ENCODE peak calls at places on chromosome 19, in eight cellular contexts. One of them, this sample, is unnamed.

GRCh38 chr19:47518139-47518538 is 3.3 kb upstream of the NAPA start:
- DNase-seq in nucleus accumbens: no peak
- DNase-seq in CD8-positive, alpha-beta memory T cell: peak
- DNase-seq in fibroblast of villous mesenchyme: no peak
- DNase-seq in progenitor cell of endocrine pancreas: no peak
- DNase-seq in sciatic nerve: no peak
- DNase-seq in left ventricle myocardium inferior: no peak
- DNase-seq in hypothalamus: no peak
- DNase-seq in this sample: peak

GRCh38 chr19:8161135-8161646 is 11.8 kb upstream of the FBN3 start:
- DNase-seq in nucleus accumbens: no peak
- DNase-seq in CD8-positive, alpha-beta memory T cell: no peak
- DNase-seq in fibroblast of villous mesenchyme: no peak
- DNase-seq in progenitor cell of endocrine pancreas: no peak
- DNase-seq in sciatic nerve: no peak
- DNase-seq in left ventricle myocardium inferior: no peak
- DNase-seq in hypothalamus: no peak
- DNase-seq in this sample: no peak

GRCh38 chr19:17346109-17346671 is 8.8 kb downstream of the GTPBP3 start:
- DNase-seq in nucleus accumbens: peak
- DNase-seq in CD8-positive, alpha-beta memory T cell: peak
- DNase-seq in fibroblast of villous mesenchyme: peak
- DNase-seq in progenitor cell of endocrine pancreas: peak
- DNase-seq in sciatic nerve: peak
- DNase-seq in left ventricle myocardium inferior: peak
- DNase-seq in hypothalamus: peak
- DNase-seq in this sample: peak

GRCh38 chr19:3668331-3669133 is 31.7 kb downstream of the PIP5K1C start:
- DNase-seq in nucleus accumbens: no peak
- DNase-seq in CD8-positive, alpha-beta memory T cell: no peak
- DNase-seq in fibroblast of villous mesenchyme: peak
- DNase-seq in progenitor cell of endocrine pancreas: no peak
- DNase-seq in sciatic nerve: no peak
- DNase-seq in left ventricle myocardium inferior: no peak
- DNase-seq in hypothalamus: no peak
- DNase-seq in this sample: no peak

GRCh38 chr19:52170863-52171320 is 529 bp downstream of the ZNF836 start:
- DNase-seq in nucleus accumbens: no peak
- DNase-seq in CD8-positive, alpha-beta memory T cell: no peak
- DNase-seq in fibroblast of villous mesenchyme: no peak
- DNase-seq in progenitor cell of endocrine pancreas: peak
- DNase-seq in sciatic nerve: peak
- DNase-seq in left ventricle myocardium inferior: peak
- DNase-seq in hypothalamus: no peak
- DNase-seq in this sample: no peak

GRCh38 chr19:340620-341385 is 3.8 kb downstream of the MIER2 start:
- DNase-seq in nucleus accumbens: no peak
- DNase-seq in CD8-positive, alpha-beta memory T cell: no peak
- DNase-seq in fibroblast of villous mesenchyme: no peak
- DNase-seq in progenitor cell of endocrine pancreas: no peak
- DNase-seq in sciatic nerve: peak
- DNase-seq in left ventricle myocardium inferior: no peak
- DNase-seq in hypothalamus: no peak
- DNase-seq in this sample: no peak

GRCh38 chr19:39167461-39168257 is 29.1 kb upstream of the NCCRP1 start:
- DNase-seq in nucleus accumbens: no peak
- DNase-seq in CD8-positive, alpha-beta memory T cell: no peak
- DNase-seq in fibroblast of villous mesenchyme: no peak
- DNase-seq in progenitor cell of endocrine pancreas: peak
- DNase-seq in sciatic nerve: no peak
- DNase-seq in left ventricle myocardium inferior: no peak
- DNase-seq in hypothalamus: no peak
- DNase-seq in this sample: no peak

GRCh38 chr19:23440207-23440606 is 44.9 kb upstream of the ZNF91 start:
- DNase-seq in nucleus accumbens: no peak
- DNase-seq in CD8-positive, alpha-beta memory T cell: no peak
- DNase-seq in fibroblast of villous mesenchyme: no peak
- DNase-seq in progenitor cell of endocrine pancreas: no peak
- DNase-seq in sciatic nerve: no peak
- DNase-seq in left ventricle myocardium inferior: no peak
- DNase-seq in hypothalamus: no peak
- DNase-seq in this sample: no peak

GRCh38 chr19:33290956-33291622 is 11.2 kb downstream of the CEBPA start:
- DNase-seq in nucleus accumbens: no peak
- DNase-seq in CD8-positive, alpha-beta memory T cell: no peak
- DNase-seq in fibroblast of villous mesenchyme: no peak
- DNase-seq in progenitor cell of endocrine pancreas: no peak
- DNase-seq in sciatic nerve: no peak
- DNase-seq in left ventricle myocardium inferior: no peak
- DNase-seq in hypothalamus: no peak
- DNase-seq in this sample: no peak

GRCh38 chr19:48989701-48990291 is 3.3 kb downstream of the GYS1 start:
- DNase-seq in nucleus accumbens: no peak
- DNase-seq in CD8-positive, alpha-beta memory T cell: no peak
- DNase-seq in fibroblast of villous mesenchyme: no peak
- DNase-seq in progenitor cell of endocrine pancreas: no peak
- DNase-seq in sciatic nerve: no peak
- DNase-seq in left ventricle myocardium inferior: peak
- DNase-seq in hypothalamus: no peak
- DNase-seq in this sample: no peak

GRCh38 chr19:1082165-1082927 is 12.8 kb downstream of the POLR2E start:
- DNase-seq in nucleus accumbens: no peak
- DNase-seq in CD8-positive, alpha-beta memory T cell: peak
- DNase-seq in fibroblast of villous mesenchyme: peak
- DNase-seq in progenitor cell of endocrine pancreas: peak
- DNase-seq in sciatic nerve: no peak
- DNase-seq in left ventricle myocardium inferior: no peak
- DNase-seq in hypothalamus: no peak
- DNase-seq in this sample: peak

GRCh38 chr19:46951236-46951986 is 68.2 kb upstream of the NPAS1 start:
- DNase-seq in nucleus accumbens: no peak
- DNase-seq in CD8-positive, alpha-beta memory T cell: no peak
- DNase-seq in fibroblast of villous mesenchyme: no peak
- DNase-seq in progenitor cell of endocrine pancreas: no peak
- DNase-seq in sciatic nerve: no peak
- DNase-seq in left ventricle myocardium inferior: no peak
- DNase-seq in hypothalamus: no peak
- DNase-seq in this sample: no peak

GRCh38 chr19:41269055-41269454 is 4.9 kb downstream of the HNRNPUL1 start:
- DNase-seq in nucleus accumbens: no peak
- DNase-seq in CD8-positive, alpha-beta memory T cell: no peak
- DNase-seq in fibroblast of villous mesenchyme: no peak
- DNase-seq in progenitor cell of endocrine pancreas: no peak
- DNase-seq in sciatic nerve: no peak
- DNase-seq in left ventricle myocardium inferior: no peak
- DNase-seq in hypothalamus: no peak
- DNase-seq in this sample: no peak

GRCh38 chr19:7852851-7853759 is 21.1 kb downstream of the PRR36 start:
- DNase-seq in nucleus accumbens: peak
- DNase-seq in CD8-positive, alpha-beta memory T cell: peak
- DNase-seq in fibroblast of villous mesenchyme: peak
- DNase-seq in progenitor cell of endocrine pancreas: peak
- DNase-seq in sciatic nerve: no peak
- DNase-seq in left ventricle myocardium inferior: peak
- DNase-seq in hypothalamus: peak
- DNase-seq in this sample: peak

GRCh38 chr19:2027361-2027760 is 11.8 kb upstream of the BTBD2 start:
- DNase-seq in nucleus accumbens: no peak
- DNase-seq in CD8-positive, alpha-beta memory T cell: no peak
- DNase-seq in fibroblast of villous mesenchyme: peak
- DNase-seq in progenitor cell of endocrine pancreas: no peak
- DNase-seq in sciatic nerve: no peak
- DNase-seq in left ventricle myocardium inferior: no peak
- DNase-seq in hypothalamus: no peak
- DNase-seq in this sample: no peak

GRCh38 chr19:23914402-23915286 is at the start of gene ZNF726:
- DNase-seq in nucleus accumbens: peak
- DNase-seq in CD8-positive, alpha-beta memory T cell: peak
- DNase-seq in fibroblast of villous mesenchyme: peak
- DNase-seq in progenitor cell of endocrine pancreas: peak
- DNase-seq in sciatic nerve: peak
- DNase-seq in left ventricle myocardium inferior: peak
- DNase-seq in hypothalamus: peak
- DNase-seq in this sample: peak

GRCh38 chr19:51256053-51256682 is 5.3 kb downstream of the SIGLECL1 start:
- DNase-seq in nucleus accumbens: no peak
- DNase-seq in CD8-positive, alpha-beta memory T cell: no peak
- DNase-seq in fibroblast of villous mesenchyme: no peak
- DNase-seq in progenitor cell of endocrine pancreas: no peak
- DNase-seq in sciatic nerve: no peak
- DNase-seq in left ventricle myocardium inferior: no peak
- DNase-seq in hypothalamus: no peak
- DNase-seq in this sample: no peak

GRCh38 chr19:16737909-16738308 is 18.3 kb downstream of the NWD1 start:
- DNase-seq in nucleus accumbens: no peak
- DNase-seq in CD8-positive, alpha-beta memory T cell: no peak
- DNase-seq in fibroblast of villous mesenchyme: peak
- DNase-seq in progenitor cell of endocrine pancreas: no peak
- DNase-seq in sciatic nerve: no peak
- DNase-seq in left ventricle myocardium inferior: no peak
- DNase-seq in hypothalamus: no peak
- DNase-seq in this sample: no peak

GRCh38 chr19:16531380-16531669 is 10.9 kb downstream of the CHERP start:
- DNase-seq in nucleus accumbens: no peak
- DNase-seq in CD8-positive, alpha-beta memory T cell: no peak
- DNase-seq in fibroblast of villous mesenchyme: no peak
- DNase-seq in progenitor cell of endocrine pancreas: no peak
- DNase-seq in sciatic nerve: no peak
- DNase-seq in left ventricle myocardium inferior: no peak
- DNase-seq in hypothalamus: no peak
- DNase-seq in this sample: no peak

GRCh38 chr19:55443045-55443823 is at the start of gene SHISA7:
- DNase-seq in nucleus accumbens: peak
- DNase-seq in CD8-positive, alpha-beta memory T cell: no peak
- DNase-seq in fibroblast of villous mesenchyme: no peak
- DNase-seq in progenitor cell of endocrine pancreas: no peak
- DNase-seq in sciatic nerve: no peak
- DNase-seq in left ventricle myocardium inferior: no peak
- DNase-seq in hypothalamus: peak
- DNase-seq in this sample: no peak

GRCh38 chr19:44608391-44608821 is 5.0 kb upstream of the IGSF23 start:
- DNase-seq in nucleus accumbens: no peak
- DNase-seq in CD8-positive, alpha-beta memory T cell: no peak
- DNase-seq in fibroblast of villous mesenchyme: peak
- DNase-seq in progenitor cell of endocrine pancreas: no peak
- DNase-seq in sciatic nerve: no peak
- DNase-seq in left ventricle myocardium inferior: no peak
- DNase-seq in hypothalamus: no peak
- DNase-seq in this sample: no peak

GRCh38 chr19:32188921-32189320 is 156.5 kb upstream of the ZNF507 start:
- DNase-seq in nucleus accumbens: no peak
- DNase-seq in CD8-positive, alpha-beta memory T cell: no peak
- DNase-seq in fibroblast of villous mesenchyme: no peak
- DNase-seq in progenitor cell of endocrine pancreas: no peak
- DNase-seq in sciatic nerve: no peak
- DNase-seq in left ventricle myocardium inferior: no peak
- DNase-seq in hypothalamus: no peak
- DNase-seq in this sample: no peak

GRCh38 chr19:50565984-50566903 is 2.0 kb downstream of the LRRC4B start:
- DNase-seq in nucleus accumbens: peak
- DNase-seq in CD8-positive, alpha-beta memory T cell: no peak
- DNase-seq in fibroblast of villous mesenchyme: no peak
- DNase-seq in progenitor cell of endocrine pancreas: no peak
- DNase-seq in sciatic nerve: no peak
- DNase-seq in left ventricle myocardium inferior: no peak
- DNase-seq in hypothalamus: peak
- DNase-seq in this sample: no peak

GRCh38 chr19:10919352-10920287 is 8.8 kb downstream of the YIPF2 start:
- DNase-seq in nucleus accumbens: no peak
- DNase-seq in CD8-positive, alpha-beta memory T cell: no peak
- DNase-seq in fibroblast of villous mesenchyme: no peak
- DNase-seq in progenitor cell of endocrine pancreas: no peak
- DNase-seq in sciatic nerve: no peak
- DNase-seq in left ventricle myocardium inferior: no peak
- DNase-seq in hypothalamus: no peak
- DNase-seq in this sample: no peak

GRCh38 chr19:28009696-28010095 is 1203.3 kb downstream of the UQCRFS1 start:
- DNase-seq in nucleus accumbens: no peak
- DNase-seq in CD8-positive, alpha-beta memory T cell: no peak
- DNase-seq in fibroblast of villous mesenchyme: no peak
- DNase-seq in progenitor cell of endocrine pancreas: no peak
- DNase-seq in sciatic nerve: no peak
- DNase-seq in left ventricle myocardium inferior: no peak
- DNase-seq in hypothalamus: no peak
- DNase-seq in this sample: no peak

GRCh38 chr19:39223703-39224279 is 19.7 kb upstream of the SYCN start:
- DNase-seq in nucleus accumbens: no peak
- DNase-seq in CD8-positive, alpha-beta memory T cell: no peak
- DNase-seq in fibroblast of villous mesenchyme: peak
- DNase-seq in progenitor cell of endocrine pancreas: no peak
- DNase-seq in sciatic nerve: no peak
- DNase-seq in left ventricle myocardium inferior: no peak
- DNase-seq in hypothalamus: no peak
- DNase-seq in this sample: peak

GRCh38 chr19:41871573-41872383 is 5.3 kb upstream of the CD79A start:
- DNase-seq in nucleus accumbens: no peak
- DNase-seq in CD8-positive, alpha-beta memory T cell: peak
- DNase-seq in fibroblast of villous mesenchyme: no peak
- DNase-seq in progenitor cell of endocrine pancreas: no peak
- DNase-seq in sciatic nerve: no peak
- DNase-seq in left ventricle myocardium inferior: peak
- DNase-seq in hypothalamus: no peak
- DNase-seq in this sample: peak

GRCh38 chr19:56245062-56245740 is 27.3 kb upstream of the EDDM13 start:
- DNase-seq in nucleus accumbens: no peak
- DNase-seq in CD8-positive, alpha-beta memory T cell: no peak
- DNase-seq in fibroblast of villous mesenchyme: no peak
- DNase-seq in progenitor cell of endocrine pancreas: no peak
- DNase-seq in sciatic nerve: no peak
- DNase-seq in left ventricle myocardium inferior: no peak
- DNase-seq in hypothalamus: no peak
- DNase-seq in this sample: no peak

GRCh38 chr19:55611983-55612645 is 6.7 kb downstream of the ZNF865 start:
- DNase-seq in nucleus accumbens: no peak
- DNase-seq in CD8-positive, alpha-beta memory T cell: no peak
- DNase-seq in fibroblast of villous mesenchyme: no peak
- DNase-seq in progenitor cell of endocrine pancreas: no peak
- DNase-seq in sciatic nerve: no peak
- DNase-seq in left ventricle myocardium inferior: no peak
- DNase-seq in hypothalamus: no peak
- DNase-seq in this sample: no peak